ENCODE peak calls at places on chromosome 18, in seven cellular contexts. I, X, S, C, W, D and R are unnamed samples. For H3K27me3, the result is how much of the 10 kb centered on the place peaks cover.

GRCh38 chr18:79533591-79533990 is 137.9 kb downstream of the NFATC1 start:
- DNase-seq in I (no peak), X (no peak), S (peak), C (no peak), W (no peak), D (no peak), R (peak)

GRCh38 chr18:10926565-10927194 is 222.7 kb downstream of the PIEZO2 start:
- DNase-seq in I (no peak), X (no peak), S (no peak), C (no peak), W (no peak), D (no peak), R (no peak)

GRCh38 chr18:12121175-12122095 is 27.8 kb downstream of the ANKRD62 start:
- DNase-seq in I (peak), X (no peak), S (no peak), C (no peak), W (no peak), D (no peak), R (no peak)

GRCh38 chr18:71107220-71107619 is 818.4 kb downstream of the SOCS6 start:
- DNase-seq in I (no peak), X (no peak), S (no peak), C (no peak), W (no peak), D (no peak), R (no peak)

GRCh38 chr18:24499814-24500601 is 39.6 kb downstream of the HRH4 start:
- DNase-seq in I (no peak), X (no peak), S (no peak), C (no peak), W (no peak), D (no peak), R (no peak)

GRCh38 chr18:3211236-3211992 is 8.4 kb downstream of the MYOM1 start:
- DNase-seq in I (peak), X (no peak), S (no peak), C (no peak), W (no peak), D (no peak), R (no peak)

GRCh38 chr18:68494802-68495560 is 219.9 kb downstream of the TMX3 start:
- DNase-seq in I (no peak), X (no peak), S (no peak), C (no peak), W (no peak), D (no peak), R (no peak)

GRCh38 chr18:37385846-37386435 is 179.7 kb downstream of the CELF4 start:
- DNase-seq in I (peak), X (no peak), S (no peak), C (no peak), W (no peak), D (no peak), R (no peak)

GRCh38 chr18:34901299-34901698 is 139.9 kb upstream of the MAPRE2 start:
- DNase-seq in I (no peak), X (no peak), S (no peak), C (no peak), W (no peak), D (no peak), R (no peak)

GRCh38 chr18:13500227-13500865 is 226.0 kb downstream of the FAM210A start:
- DNase-seq in I (peak), X (no peak), S (peak), C (no peak), W (peak), D (peak), R (no peak)

GRCh38 chr18:395481-396250 is 104.8 kb downstream of the COLEC12 start:
- DNase-seq in I (no peak), X (no peak), S (peak), C (no peak), W (no peak), D (peak), R (no peak)

GRCh38 chr18:47710451-47710850 is 220.0 kb downstream of the SMAD2 start:
- DNase-seq in I (no peak), X (no peak), S (no peak), C (no peak), W (no peak), D (no peak), R (no peak)

GRCh38 chr18:78406743-78407455 is 572.7 kb upstream of the SALL3 start:
- DNase-seq in I (no peak), X (no peak), S (no peak), C (no peak), W (no peak), D (peak), R (peak)

GRCh38 chr18:10038268-10038667 is 124.5 kb downstream of the VAPA start:
- DNase-seq in I (no peak), X (no peak), S (peak), C (no peak), W (no peak), D (no peak), R (no peak)

GRCh38 chr18:29512761-29513160 is 1335.8 kb upstream of the CDH2 start:
- DNase-seq in I (no peak), X (no peak), S (no peak), C (no peak), W (no peak), D (no peak), R (no peak)

GRCh38 chr18:8011906-8012305 is 444.8 kb downstream of the PTPRM start:
- DNase-seq in I (no peak), X (no peak), S (no peak), C (no peak), W (no peak), D (no peak), R (no peak)

GRCh38 chr18:9614401-9615279 is at the start of gene PPP4R1:
- DNase-seq in I (peak), X (peak), S (peak), C (peak), W (peak), D (peak), R (peak)

GRCh38 chr18:48536516-48536915 is 2.3 kb upstream of the CTIF start:
- DNase-seq in I (no peak), X (no peak), S (no peak), C (no peak), W (no peak), D (no peak), R (no peak)

GRCh38 chr18:58069721-58070292 is 25.8 kb downstream of the NEDD4L start:
- DNase-seq in I (no peak), X (no peak), S (no peak), C (no peak), W (no peak), D (no peak), R (no peak)

GRCh38 chr18:3411854-3412268 is 38.1 kb upstream of the TGIF1 start:
- DNase-seq in I (no peak), X (peak), S (no peak), C (no peak), W (no peak), D (no peak), R (peak)

GRCh38 chr18:52888014-52888413 is 548.0 kb downstream of the DCC start:
- DNase-seq in I (no peak), X (no peak), S (no peak), C (no peak), W (no peak), D (no peak), R (no peak)

GRCh38 chr18:41655074-41655473 is 300.0 kb upstream of the PIK3C3 start:
- DNase-seq in I (no peak), X (no peak), S (no peak), C (no peak), W (no peak), D (no peak), R (no peak)

GRCh38 chr18:21203842-21204241 is 38.2 kb upstream of the GREB1L start:
- DNase-seq in I (no peak), X (no peak), S (no peak), C (no peak), W (no peak), D (no peak), R (no peak)

GRCh38 chr18:58067611-58068010 is 23.6 kb downstream of the NEDD4L start:
- DNase-seq in I (no peak), X (no peak), S (no peak), C (no peak), W (no peak), D (no peak), R (no peak)

GRCh38 chr18:21672868-21673267 is 31.7 kb downstream of the ABHD3 start:
- DNase-seq in I (peak), X (peak), S (no peak), C (no peak), W (peak), D (peak), R (peak)

GRCh38 chr18:39959839-39960238 is 1995.2 kb upstream of the PIK3C3 start:
- DNase-seq in I (no peak), X (no peak), S (no peak), C (no peak), W (no peak), D (no peak), R (no peak)

GRCh38 chr18:39871976-39872375 is 2083.1 kb upstream of the PIK3C3 start:
- DNase-seq in I (no peak), X (no peak), S (no peak), C (no peak), W (no peak), D (no peak), R (no peak)

GRCh38 chr18:24633121-24633520 is 172.7 kb downstream of the HRH4 start:
- DNase-seq in I (no peak), X (no peak), S (no peak), C (no peak), W (no peak), D (no peak), R (no peak)

GRCh38 chr18:78670778-78671405 is 308.7 kb upstream of the SALL3 start:
- DNase-seq in I (no peak), X (no peak), S (no peak), C (no peak), W (no peak), D (no peak), R (no peak)

GRCh38 chr18:26405190-26405781 is 143.1 kb downstream of the KCTD1 start:
- DNase-seq in I (peak), X (no peak), S (no peak), C (no peak), W (peak), D (peak), R (peak)

GRCh38 chr18:58156516-58156915 is 112.5 kb downstream of the NEDD4L start:
- DNase-seq in I (no peak), X (no peak), S (no peak), C (no peak), W (no peak), D (no peak), R (no peak)

DNA sequence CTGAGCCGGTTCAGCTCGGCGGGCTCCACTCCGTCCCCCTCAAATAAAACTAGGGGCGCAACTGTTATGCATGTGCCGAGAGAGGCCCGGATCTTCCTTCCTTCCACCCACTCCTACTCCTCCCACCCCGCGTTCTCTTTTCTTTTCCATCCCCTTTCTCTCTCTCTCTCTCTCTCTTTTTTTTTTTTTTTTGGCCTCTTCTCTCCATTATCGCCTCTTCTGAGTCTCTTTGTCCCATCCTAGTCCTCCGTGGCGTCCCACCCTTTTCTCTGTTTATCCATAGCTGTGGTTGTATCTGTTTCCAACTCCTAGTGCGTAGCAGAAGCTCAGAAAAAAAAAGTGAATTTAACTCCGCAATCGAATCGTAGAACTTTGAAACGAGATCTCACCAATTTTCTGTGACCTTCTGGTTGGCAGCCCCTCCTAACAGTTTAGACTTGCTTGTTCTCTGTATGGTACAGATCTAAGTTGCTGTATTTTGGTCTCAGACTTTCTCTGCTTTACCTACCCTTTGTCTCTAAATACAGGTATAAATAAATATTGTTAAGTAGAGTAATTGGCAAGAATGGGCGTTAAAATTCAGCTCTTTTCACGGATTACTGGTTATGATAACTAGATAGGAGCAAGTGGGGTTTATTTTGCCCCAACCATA is 3.6 kb downstream of the RAX start:
- DNase-seq in I (no peak), X (no peak), S (no peak), C (no peak), W (no peak), D (no peak), R (no peak)
- H3K27me3 ChIP-seq in I (half or more), X (half or more), S (half or more), C (half or more), W (half or more), D (half or more), R (half or more)

GRCh38 chr18:46562674-46563192 is 94.3 kb downstream of the LOXHD1 start:
- DNase-seq in I (no peak), X (no peak), S (no peak), C (no peak), W (no peak), D (no peak), R (no peak)

GRCh38 chr18:46559946-46560670 is 96.9 kb downstream of the LOXHD1 start:
- DNase-seq in I (no peak), X (no peak), S (no peak), C (no peak), W (no peak), D (no peak), R (no peak)

GRCh38 chr18:46566111-46566510 is 90.9 kb downstream of the LOXHD1 start:
- DNase-seq in I (no peak), X (no peak), S (no peak), C (no peak), W (no peak), D (no peak), R (no peak)

GRCh38 chr18:46560671-46561045 is 96.4 kb downstream of the LOXHD1 start:
- DNase-seq in I (no peak), X (no peak), S (no peak), C (no peak), W (no peak), D (no peak), R (no peak)

GRCh38 chr18:46563317-46563716 is 93.7 kb downstream of the LOXHD1 start:
- DNase-seq in I (no peak), X (no peak), S (no peak), C (no peak), W (no peak), D (no peak), R (no peak)
- TF ChIP-seq POLR2A in I (no peak), X (no peak), S (no peak), C (no peak), W (no peak), D (no peak), R (no peak)

GRCh38 chr18:74183110-74183509 is 34.8 kb downstream of the TIMM21 start:
- DNase-seq in I (no peak), X (no peak), S (no peak), C (no peak), W (no peak), D (no peak), R (no peak)

GRCh38 chr18:74175658-74176057 is 27.3 kb downstream of the TIMM21 start:
- DNase-seq in I (no peak), X (no peak), S (no peak), C (no peak), W (no peak), D (no peak), R (no peak)

GRCh38 chr18:74182335-74182734 is 34.0 kb downstream of the TIMM21 start:
- DNase-seq in I (no peak), X (no peak), S (no peak), C (no peak), W (no peak), D (no peak), R (no peak)

GRCh38 chr18:74184875-74185274 is 36.6 kb downstream of the TIMM21 start:
- DNase-seq in I (no peak), X (no peak), S (no peak), C (no peak), W (no peak), D (no peak), R (no peak)

DNA sequence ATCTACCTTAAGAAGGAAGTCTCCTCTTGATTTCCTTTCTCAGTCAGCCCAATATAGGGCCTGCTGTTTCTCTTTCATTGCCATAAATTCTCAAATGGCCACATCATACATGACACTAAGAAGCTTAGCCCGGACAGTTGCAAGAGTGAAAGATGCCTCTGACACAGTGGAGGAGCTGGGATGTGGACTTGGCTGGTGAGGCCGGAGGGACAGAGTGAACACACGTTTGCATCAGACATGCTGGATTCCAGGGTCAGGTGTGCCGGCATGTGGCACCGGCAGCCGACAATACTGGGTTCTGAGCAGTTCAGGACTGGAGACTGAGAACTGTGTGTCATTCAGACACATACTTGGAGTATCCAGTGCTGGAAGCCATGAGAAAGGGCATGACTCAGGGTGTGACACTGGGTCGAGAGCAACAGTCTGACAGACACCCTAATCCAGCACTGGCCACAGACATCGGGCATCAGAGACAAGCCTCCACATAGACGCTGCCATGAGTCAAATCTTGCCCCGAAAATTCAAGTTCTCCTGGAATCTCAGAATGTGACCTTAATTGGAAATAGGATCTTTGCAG is 31.4 kb downstream of the TIMM21 start:
- DNase-seq in I (no peak), X (no peak), S (no peak), C (no peak), W (no peak), D (no peak), R (no peak)
- H3K27me3 ChIP-seq in I (half or more), X (under half), S (under half), C (under half), W (under half), D (under half), R (under half)

GRCh38 chr18:56560992-56561391 is 77.4 kb downstream of the TXNL1 start:
- DNase-seq in I (no peak), X (no peak), S (no peak), C (no peak), W (no peak), D (no peak), R (no peak)

GRCh38 chr18:56562479-56562878 is 75.9 kb downstream of the TXNL1 start:
- DNase-seq in I (no peak), X (no peak), S (no peak), C (no peak), W (no peak), D (no peak), R (no peak)

GRCh38 chr18:56556907-56557306 is 81.5 kb downstream of the TXNL1 start:
- DNase-seq in I (no peak), X (no peak), S (no peak), C (no peak), W (no peak), D (no peak), R (no peak)

GRCh38 chr18:56563568-56563967 is 74.8 kb downstream of the TXNL1 start:
- DNase-seq in I (peak), X (no peak), S (no peak), C (no peak), W (no peak), D (no peak), R (no peak)

DNA sequence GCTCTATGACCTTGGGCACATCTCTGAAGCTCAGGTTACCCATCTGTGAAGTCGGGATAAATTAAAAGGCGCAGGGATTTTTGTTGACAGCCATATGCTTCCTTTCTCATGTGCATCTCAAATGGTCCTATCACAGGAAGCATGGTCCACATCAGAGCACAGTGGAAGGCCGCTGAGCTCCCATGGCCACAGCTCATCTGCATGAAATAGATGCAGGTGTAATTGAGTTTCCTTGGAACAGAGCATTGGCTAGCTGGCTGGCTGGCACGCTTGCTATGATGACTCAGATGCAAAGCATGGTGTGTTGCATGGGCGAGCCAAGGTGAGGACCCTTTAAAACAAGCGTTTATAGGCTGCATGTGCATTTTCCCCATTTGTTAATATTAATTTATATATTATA is 79.3 kb downstream of the TXNL1 start:
- DNase-seq in I (no peak), X (no peak), S (no peak), C (no peak), W (no peak), D (no peak), R (no peak)
- TF ChIP-seq POLR2A in I (no peak), X (no peak), S (no peak), C (no peak), W (no peak), D (no peak), R (no peak)

GRCh38 chr18:33157893-33158292 is 282.6 kb downstream of the CCDC178 start:
- DNase-seq in I (no peak), X (no peak), S (no peak), C (no peak), W (no peak), D (no peak), R (no peak)
- H3K27me3 ChIP-seq in I (under half), X (under half), S (under half), C (under half), W (under half), D (under half), R (under half)